ENCODE peak calls at places on chromosomes 4 and X, in five cellular contexts. R is C1 segment of cervical spinal cord; M is tibial artery; U is A549; E is effector memory CD8-positive, alpha-beta T cell. Z is an unnamed sample.

GRCh38 chr4:7326306-7326692 is 108.4 kb downstream of the PSAPL1 start:
- DNase-seq in R (no peak), M (no peak), U (no peak), E (no peak), Z (no peak)

GRCh38 chr4:21893136-21893535 is 55.4 kb downstream of the KCNIP4 start:
- DNase-seq in R (no peak), M (no peak), U (no peak), E (no peak), Z (no peak)

GRCh38 chr4:3729188-3729884 is 36.8 kb upstream of the ADRA2C start:
- DNase-seq in R (no peak), M (peak; percentile 55), U (no peak), E (no peak), Z (no peak)

GRCh38 chr4:173536808-173537429 is 6.9 kb upstream of the HAND2 start:
- DNase-seq in R (no peak), M (no peak), U (no peak), E (no peak), Z (no peak)

GRCh38 chr4:151227731-151228130 is 49.2 kb upstream of the PRSS48 start:
- DNase-seq in R (peak; percentile 29), M (peak; percentile 89), U (no peak), E (no peak), Z (peak; percentile 100)

GRCh38 chrX:96770315-96770714 is 85.7 kb downstream of the DIAPH2 start:
- DNase-seq in R (no peak), M (no peak), U (peak; percentile 7), E (no peak), Z (peak; percentile 22)

GRCh38 chrX:73916931-73917657 is 354.1 kb downstream of the CHIC1 start:
- DNase-seq in R (no peak), M (no peak), U (peak; percentile 41), E (no peak), Z (peak; percentile 82)

GRCh38 chr4:147747787-147748454 is 16.0 kb downstream of the ARHGAP10 start:
- DNase-seq in R (no peak), M (no peak), U (no peak), E (no peak), Z (no peak)

GRCh38 chrX:884091-884490 is 253.5 kb downstream of the SHOX start:
- DNase-seq in R (no peak), M (no peak), U (no peak), E (no peak), Z (no peak)

GRCh38 chrX:46588263-46588662 is 14.7 kb downstream of the CHST7 start:
- DNase-seq in R (no peak), M (peak; percentile 67), U (no peak), E (no peak), Z (no peak)

GRCh38 chr4:153838564-153838963 is 49.7 kb upstream of the SFRP2 start:
- DNase-seq in R (no peak), M (no peak), U (no peak), E (no peak), Z (no peak)

GRCh38 chr4:139469216-139469615 is 15.3 kb downstream of the RAB33B start:
- DNase-seq in R (no peak), M (no peak), U (no peak), E (no peak), Z (no peak)

GRCh38 chrX:45851434-45851991 is 650.8 kb upstream of the DIPK2B start:
- DNase-seq in R (no peak), M (no peak), U (peak; percentile 50), E (no peak), Z (no peak)

GRCh38 chrX:31500920-31501319 is 429.1 kb upstream of the FTHL17 start:
- DNase-seq in R (no peak), M (no peak), U (no peak), E (no peak), Z (no peak)

GRCh38 chr4:8469550-8469949 is 29.0 kb downstream of the TRMT44 start:
- DNase-seq in R (no peak), M (no peak), U (no peak), E (no peak), Z (no peak)

GRCh38 chrX:115940348-115940747 is 230.2 kb upstream of the AGTR2 start:
- DNase-seq in R (no peak), M (no peak), U (no peak), E (no peak), Z (no peak)

GRCh38 chr4:94882756-94883155 is 125.0 kb downstream of the BMPR1B start:
- DNase-seq in R (no peak), M (no peak), U (no peak), E (no peak), Z (no peak)

GRCh38 chr4:149933883-149934282 is 118.2 kb upstream of the IQCM start:
- DNase-seq in R (no peak), M (no peak), U (no peak), E (no peak), Z (no peak)

GRCh38 chrX:13091111-13091765 is 46.8 kb upstream of the FAM9C start:
- DNase-seq in R (no peak), M (no peak), U (no peak), E (no peak), Z (no peak)

GRCh38 chr4:91267543-91267942 is 1036.2 kb upstream of the GRID2 start:
- DNase-seq in R (no peak), M (no peak), U (no peak), E (no peak), Z (no peak)

GRCh38 chr4:7867191-7867590 is 72.5 kb downstream of the AFAP1 start:
- DNase-seq in R (no peak), M (no peak), U (no peak), E (no peak), Z (no peak)

GRCh38 chrX:119523664-119524184 is 41.5 kb downstream of the STEEP1 start:
- DNase-seq in R (no peak), M (no peak), U (no peak), E (no peak), Z (no peak)